ENCODE peak calls at places on chromosomes 16 and 17, in four cellular contexts. One of them, this sample, is unnamed.

GRCh38 chr17:52696362-52696761 is 537.8 kb upstream of the CA10 start:
- DNase-seq in adrenal gland: no peak
- DNase-seq in tibial artery: no peak
- DNase-seq in GM12865: no peak
- DNase-seq in this sample: no peak

GRCh38 chr17:75318211-75318610 is 29.0 kb upstream of the SLC25A19 start:
- DNase-seq in adrenal gland: no peak
- DNase-seq in tibial artery: no peak
- DNase-seq in GM12865: no peak
- DNase-seq in this sample: no peak

GRCh38 chr16:52671560-52671959 is 124.6 kb upstream of the TOX3 start:
- DNase-seq in adrenal gland: no peak
- DNase-seq in tibial artery: no peak
- DNase-seq in GM12865: no peak
- DNase-seq in this sample: no peak

GRCh38 chr16:75801307-75801706 is 75.0 kb upstream of the CPHXL start:
- DNase-seq in adrenal gland: no peak
- DNase-seq in tibial artery: no peak
- DNase-seq in GM12865: no peak
- DNase-seq in this sample: no peak

GRCh38 chr16:69762843-69763556 is 868 bp downstream of the WWP2 start:
- DNase-seq in adrenal gland: no peak
- DNase-seq in tibial artery: no peak
- DNase-seq in GM12865: peak; percentile 48
- DNase-seq in this sample: no peak

GRCh38 chr17:41363881-41364280 is 5.7 kb downstream of the KRT33B start:
- DNase-seq in adrenal gland: no peak
- DNase-seq in tibial artery: no peak
- DNase-seq in GM12865: no peak
- DNase-seq in this sample: no peak

GRCh38 chr17:57739402-57740224 is 5.5 kb downstream of the CCDC182 start:
- DNase-seq in adrenal gland: no peak
- DNase-seq in tibial artery: no peak
- DNase-seq in GM12865: peak; percentile 52
- DNase-seq in this sample: no peak

GRCh38 chr16:67001726-67002125 is 13.3 kb downstream of the CES4A start:
- DNase-seq in adrenal gland: no peak
- DNase-seq in tibial artery: no peak
- DNase-seq in GM12865: no peak
- DNase-seq in this sample: no peak

GRCh38 chr17:34259151-34259550 is 4.1 kb downstream of the CCL2 start:
- DNase-seq in adrenal gland: no peak
- DNase-seq in tibial artery: no peak
- DNase-seq in GM12865: no peak
- DNase-seq in this sample: no peak

GRCh38 chr16:2842340-2843000 is 12.4 kb downstream of the ZG16B start:
- DNase-seq in adrenal gland: peak; percentile 71
- DNase-seq in tibial artery: peak; percentile 59
- DNase-seq in GM12865: peak; percentile 86
- DNase-seq in this sample: peak; percentile 73

GRCh38 chr17:6393368-6393952 is 41.5 kb downstream of the AIPL1 start:
- DNase-seq in adrenal gland: no peak
- DNase-seq in tibial artery: peak; percentile 15
- DNase-seq in GM12865: no peak
- DNase-seq in this sample: no peak

GRCh38 chr17:49676276-49676868 is 1.5 kb downstream of the SPOP start:
- DNase-seq in adrenal gland: no peak
- DNase-seq in tibial artery: no peak
- DNase-seq in GM12865: peak; percentile 94
- DNase-seq in this sample: no peak

GRCh38 chr17:81345211-81346089 is 49.8 kb upstream of the BAHCC1 start:
- DNase-seq in adrenal gland: peak; percentile 93
- DNase-seq in tibial artery: peak; percentile 94
- DNase-seq in GM12865: peak; percentile 92
- DNase-seq in this sample: peak; percentile 90
- TF ChIP-seq CTCF in adrenal gland: no peak
- TF ChIP-seq CTCF in tibial artery: peak; percentile 63
- TF ChIP-seq CTCF in GM12865: peak; percentile 10
- TF ChIP-seq CTCF in this sample: peak; percentile 65

GRCh38 chr16:30659507-30660423 is 1.5 kb downstream of the FBRS start:
- DNase-seq in adrenal gland: peak; percentile 63
- DNase-seq in tibial artery: no peak
- DNase-seq in GM12865: peak; percentile 66
- DNase-seq in this sample: no peak
- TF ChIP-seq CTCF in adrenal gland: no peak
- TF ChIP-seq CTCF in tibial artery: no peak
- TF ChIP-seq CTCF in GM12865: peak; percentile 11
- TF ChIP-seq CTCF in this sample: no peak

DNA sequence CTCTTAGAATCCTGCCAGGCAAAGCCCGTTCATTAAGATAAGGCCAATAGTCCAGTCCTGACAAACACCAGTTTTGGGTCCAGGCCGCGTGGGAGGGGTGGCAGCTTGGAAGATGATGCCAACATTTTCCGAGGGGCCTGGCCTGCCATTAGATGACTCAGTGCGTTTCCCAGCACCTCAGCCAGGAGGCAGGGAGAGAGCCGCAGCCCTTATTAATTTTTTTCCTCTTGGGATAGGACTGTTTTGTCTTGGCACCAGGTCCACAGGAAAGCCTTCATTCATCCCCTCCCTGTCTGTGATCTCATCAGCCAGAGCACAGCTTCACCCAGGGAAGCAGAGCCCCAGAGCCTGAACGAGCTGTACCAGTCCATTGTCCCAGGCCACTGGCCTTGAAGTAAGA is 4.7 kb upstream of the NDEL1 start:
- DNase-seq in adrenal gland: peak; percentile 88
- DNase-seq in tibial artery: peak; percentile 92
- DNase-seq in GM12865: no peak
- DNase-seq in this sample: no peak
- TF ChIP-seq CTCF in adrenal gland: no peak
- TF ChIP-seq CTCF in tibial artery: no peak
- TF ChIP-seq CTCF in GM12865: no peak
- TF ChIP-seq CTCF in this sample: no peak

GRCh38 chr16:86783626-86784266 is 205.4 kb downstream of the FOXL1 start:
- DNase-seq in adrenal gland: no peak
- DNase-seq in tibial artery: no peak
- DNase-seq in GM12865: no peak
- DNase-seq in this sample: no peak

GRCh38 chr16:86786338-86786737 is 208.0 kb downstream of the FOXL1 start:
- DNase-seq in adrenal gland: no peak
- DNase-seq in tibial artery: no peak
- DNase-seq in GM12865: no peak
- DNase-seq in this sample: no peak

GRCh38 chr16:86787538-86787937 is 209.2 kb downstream of the FOXL1 start:
- DNase-seq in adrenal gland: no peak
- DNase-seq in tibial artery: no peak
- DNase-seq in GM12865: no peak
- DNase-seq in this sample: no peak

GRCh38 chr16:86781046-86781445 is 202.7 kb downstream of the FOXL1 start:
- DNase-seq in adrenal gland: no peak
- DNase-seq in tibial artery: no peak
- DNase-seq in GM12865: no peak
- DNase-seq in this sample: no peak

DNA sequence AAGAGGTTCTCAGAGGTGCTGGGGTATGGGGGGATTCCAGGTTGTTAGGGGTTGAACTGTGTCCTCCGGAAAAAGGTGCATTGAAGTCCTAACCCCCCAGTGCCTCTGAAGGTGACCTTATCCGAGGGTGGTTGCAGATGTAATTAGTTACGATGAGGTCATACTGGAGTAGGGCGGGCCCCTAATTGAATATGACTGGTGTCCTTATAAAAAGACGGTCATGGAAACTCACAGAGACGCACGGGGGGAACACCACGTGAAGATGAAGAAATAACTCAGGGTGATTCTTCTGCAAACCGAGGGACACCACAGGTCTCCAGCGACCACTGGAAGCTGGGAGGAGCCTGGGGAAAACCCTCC is 205.9 kb downstream of the FOXL1 start:
- DNase-seq in adrenal gland: no peak
- DNase-seq in tibial artery: no peak
- DNase-seq in GM12865: no peak
- DNase-seq in this sample: no peak
- TF ChIP-seq CTCF in adrenal gland: no peak
- TF ChIP-seq CTCF in tibial artery: no peak
- TF ChIP-seq CTCF in GM12865: no peak
- TF ChIP-seq CTCF in this sample: no peak

DNA sequence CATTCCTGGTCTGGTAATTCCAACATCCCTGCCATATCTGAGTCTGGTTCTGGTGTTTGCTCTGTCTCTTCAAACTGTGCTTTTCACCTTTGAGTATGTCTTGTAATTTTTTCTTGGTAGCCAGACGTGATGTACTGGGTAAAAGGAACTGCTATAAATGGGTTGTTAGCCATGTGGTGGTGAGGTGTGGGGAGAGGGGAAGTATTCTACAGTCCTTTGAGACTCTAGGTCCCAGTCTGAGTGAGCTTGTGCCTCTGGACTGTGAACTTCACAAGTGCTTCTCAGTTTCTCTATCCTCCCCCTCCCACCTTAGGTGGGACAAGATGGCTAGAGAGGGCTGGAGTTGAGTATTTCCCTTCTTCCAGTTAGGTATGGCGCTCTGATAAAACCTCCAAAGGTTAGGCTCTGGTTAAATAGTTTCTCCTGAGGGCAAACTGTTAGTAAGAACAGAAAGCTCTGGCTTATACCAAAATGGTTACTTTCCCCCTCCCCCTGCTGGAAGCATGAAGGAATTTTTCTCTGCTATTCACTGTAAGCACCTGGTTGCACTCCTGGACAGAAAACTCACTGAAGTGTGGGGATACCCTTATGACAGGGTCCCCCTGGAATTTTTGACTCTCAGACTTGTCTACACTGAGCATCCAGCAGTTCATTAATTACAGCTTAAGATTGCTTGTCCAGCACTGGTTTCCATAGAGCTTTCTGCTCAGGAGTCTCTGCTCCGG is 87.8 kb downstream of the MARCHF10 start:
- DNase-seq in adrenal gland: no peak
- DNase-seq in tibial artery: no peak
- DNase-seq in GM12865: peak; percentile 67
- DNase-seq in this sample: no peak
- TF ChIP-seq CTCF in adrenal gland: no peak
- TF ChIP-seq CTCF in tibial artery: no peak
- TF ChIP-seq CTCF in GM12865: peak; percentile 11
- TF ChIP-seq CTCF in this sample: peak; percentile 59

DNA sequence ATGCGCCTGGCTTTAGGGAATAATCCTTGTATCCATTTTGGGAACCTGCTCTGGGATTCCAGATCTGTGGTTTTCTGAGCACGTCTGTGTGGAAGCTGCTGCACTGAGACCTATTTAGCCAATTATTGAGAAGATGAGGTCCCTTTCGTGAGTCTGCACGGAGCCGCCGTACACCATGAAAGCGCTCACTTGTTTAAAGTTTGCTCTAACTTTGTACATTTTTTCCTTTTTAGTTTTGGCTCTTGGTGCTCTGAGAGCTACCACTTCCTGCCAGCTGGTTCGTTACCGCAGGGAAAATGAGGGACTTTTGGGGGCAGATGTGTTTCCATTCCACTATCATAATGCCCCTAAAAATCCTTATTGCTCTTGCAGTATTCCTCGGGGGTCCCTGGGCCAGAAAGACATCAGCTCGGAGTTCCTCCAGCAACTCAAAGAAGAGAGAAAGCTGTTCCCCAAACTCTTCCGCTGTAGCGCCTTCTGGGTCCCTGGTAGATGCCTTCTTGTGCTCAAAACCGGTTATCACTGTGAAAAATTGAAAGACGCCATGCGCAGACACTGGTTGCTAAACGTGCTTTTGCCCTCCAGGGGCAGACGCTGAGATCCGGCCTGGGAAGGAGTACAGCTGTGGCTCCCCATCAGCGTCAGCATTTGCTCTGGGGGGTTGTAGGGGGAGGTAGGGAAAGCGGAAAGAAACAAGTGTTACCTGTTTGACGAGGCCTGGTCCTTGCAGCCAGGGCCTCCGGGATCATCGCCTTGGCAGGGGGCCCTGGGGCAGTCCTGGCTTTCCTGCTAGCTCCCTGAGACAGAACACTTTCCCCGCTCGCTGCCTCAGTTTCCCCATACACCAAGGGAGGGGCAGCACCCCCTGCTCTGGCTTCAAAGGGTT is 238.1 kb downstream of the MRTFB start:
- DNase-seq in adrenal gland: no peak
- DNase-seq in tibial artery: no peak
- DNase-seq in GM12865: peak; percentile 88
- DNase-seq in this sample: peak; percentile 72
- TF ChIP-seq CTCF in adrenal gland: no peak
- TF ChIP-seq CTCF in tibial artery: no peak
- TF ChIP-seq CTCF in GM12865: peak; percentile 32
- TF ChIP-seq CTCF in this sample: peak; percentile 36

GRCh38 chr17:32831627-32832243 is 45.2 kb downstream of the MYO1D start:
- DNase-seq in adrenal gland: no peak
- DNase-seq in tibial artery: no peak
- DNase-seq in GM12865: no peak
- DNase-seq in this sample: no peak
- TF ChIP-seq CTCF in adrenal gland: no peak
- TF ChIP-seq CTCF in tibial artery: no peak
- TF ChIP-seq CTCF in GM12865: no peak
- TF ChIP-seq CTCF in this sample: no peak

GRCh38 chr17:60392042-60392844 is at the start of gene USP32:
- DNase-seq in adrenal gland: peak; percentile 100
- DNase-seq in tibial artery: peak; percentile 99
- DNase-seq in GM12865: peak; percentile 99
- DNase-seq in this sample: peak; percentile 97
- TF ChIP-seq CTCF in adrenal gland: no peak
- TF ChIP-seq CTCF in tibial artery: peak; percentile 45
- TF ChIP-seq CTCF in GM12865: no peak
- TF ChIP-seq CTCF in this sample: peak; percentile 48

GRCh38 chr17:77728022-77728671 is 230.4 kb upstream of the TNRC6C start:
- DNase-seq in adrenal gland: no peak
- DNase-seq in tibial artery: no peak
- DNase-seq in GM12865: peak; percentile 8
- DNase-seq in this sample: peak; percentile 60
- TF ChIP-seq CTCF in adrenal gland: no peak
- TF ChIP-seq CTCF in tibial artery: no peak
- TF ChIP-seq CTCF in GM12865: no peak
- TF ChIP-seq CTCF in this sample: peak; percentile 46